ENCODE peak calls at places on chromosome 12, in six cellular contexts. J is fibroblast of lung, M is tibial nerve, X is dorsolateral prefrontal cortex, N is ascending aorta, I is Panc1. U is an unnamed sample.

GRCh38 chr12:75908961-75909699 is 122.4 kb downstream of the PHLDA1 start:
- DNase-seq in J (peak), M (peak), X (peak), N (no peak), I (no peak), U (peak)

GRCh38 chr12:45732250-45732649 is 2.7 kb downstream of the ARID2 start:
- DNase-seq in J (peak), M (no peak), X (no peak), N (no peak), I (no peak), U (no peak)

GRCh38 chr12:100845095-100845494 is 50.5 kb downstream of the ANO4 start:
- DNase-seq in J (no peak), M (no peak), X (no peak), N (no peak), I (no peak), U (no peak)

GRCh38 chr12:119446459-119446858 is 111.9 kb downstream of the CCDC60 start:
- DNase-seq in J (no peak), M (no peak), X (no peak), N (no peak), I (no peak), U (no peak)

GRCh38 chr12:100168562-100168961 is 25.9 kb upstream of the BLTP3B start:
- DNase-seq in J (no peak), M (no peak), X (no peak), N (no peak), I (no peak), U (no peak)

GRCh38 chr12:3311491-3312103 is 179.4 kb upstream of the PRMT8 start:
- DNase-seq in J (no peak), M (no peak), X (no peak), N (no peak), I (no peak), U (no peak)

GRCh38 chr12:87995581-87996178 is 33.5 kb downstream of the C12orf50 start:
- DNase-seq in J (peak), M (peak), X (peak), N (no peak), I (peak), U (peak)

GRCh38 chr12:46292754-46293402 is 24.0 kb upstream of the SLC38A1 start:
- DNase-seq in J (no peak), M (no peak), X (no peak), N (no peak), I (no peak), U (no peak)

GRCh38 chr12:29032431-29032830 is 116.6 kb upstream of the FAR2 start:
- DNase-seq in J (peak), M (no peak), X (no peak), N (no peak), I (no peak), U (no peak)

GRCh38 chr12:116040412-116040811 is 237.1 kb downstream of the MED13L start:
- DNase-seq in J (no peak), M (no peak), X (no peak), N (no peak), I (no peak), U (no peak)

GRCh38 chr12:75706786-75707605 is 195.6 kb upstream of the KRR1 start:
- DNase-seq in J (peak), M (no peak), X (no peak), N (no peak), I (no peak), U (no peak)

GRCh38 chr12:67747869-67748760 is 99.6 kb downstream of the DYRK2 start:
- DNase-seq in J (peak), M (no peak), X (no peak), N (no peak), I (no peak), U (no peak)

GRCh38 chr12:55681142-55682077 is 26.3 kb downstream of the ITGA7 start:
- DNase-seq in J (peak), M (no peak), X (peak), N (peak), I (no peak), U (peak)

GRCh38 chr12:67220065-67220464 is 49.1 kb upstream of the CAND1 start:
- DNase-seq in J (no peak), M (no peak), X (no peak), N (no peak), I (no peak), U (peak)

GRCh38 chr12:50859621-50860020 is 16.9 kb downstream of the TMPRSS12 start:
- DNase-seq in J (no peak), M (no peak), X (no peak), N (no peak), I (no peak), U (no peak)

GRCh38 chr12:78671295-78671694 is 193.3 kb upstream of the SYT1 start:
- DNase-seq in J (peak), M (no peak), X (no peak), N (no peak), I (no peak), U (no peak)

GRCh38 chr12:113473942-113474341 is 2.3 kb upstream of the LHX5 start:
- DNase-seq in J (no peak), M (no peak), X (no peak), N (no peak), I (no peak), U (no peak)

GRCh38 chr12:77442633-77443032 is 377.3 kb upstream of the E2F7 start:
- DNase-seq in J (peak), M (no peak), X (no peak), N (no peak), I (no peak), U (no peak)

GRCh38 chr12:5827591-5827990 is 117.5 kb downstream of the ANO2 start:
- DNase-seq in J (no peak), M (no peak), X (no peak), N (no peak), I (no peak), U (no peak)

GRCh38 chr12:77940566-77940965 is 109.9 kb downstream of the NAV3 start:
- DNase-seq in J (peak), M (no peak), X (no peak), N (no peak), I (no peak), U (no peak)

GRCh38 chr12:19199322-19199721 is 69.8 kb downstream of the PLEKHA5 start:
- DNase-seq in J (no peak), M (no peak), X (no peak), N (no peak), I (no peak), U (no peak)

GRCh38 chr12:92064420-92064819 is 81.2 kb downstream of the BTG1 start:
- DNase-seq in J (peak), M (no peak), X (no peak), N (no peak), I (no peak), U (no peak)

GRCh38 chr12:10361622-10362021 is 28.2 kb downstream of the KLRK1 start:
- DNase-seq in J (peak), M (no peak), X (no peak), N (no peak), I (no peak), U (no peak)
- H3K27ac ChIP-seq in J (no peak), M (no peak), X (peak), N (peak), I (peak), U (no peak)

GRCh38 chr12:62886796-62887195 is 48.2 kb downstream of the PPM1H start:
- DNase-seq in J (no peak), M (no peak), X (no peak), N (no peak), I (no peak), U (no peak)
- H3K27ac ChIP-seq in J (no peak), M (no peak), X (no peak), N (no peak), I (no peak), U (no peak)

GRCh38 chr12:124544311-124544970 is 23.0 kb downstream of the NCOR2 start:
- DNase-seq in J (no peak), M (no peak), X (no peak), N (no peak), I (no peak), U (no peak)
- H3K27ac ChIP-seq in J (no peak), M (no peak), X (peak), N (no peak), I (peak), U (no peak)

DNA sequence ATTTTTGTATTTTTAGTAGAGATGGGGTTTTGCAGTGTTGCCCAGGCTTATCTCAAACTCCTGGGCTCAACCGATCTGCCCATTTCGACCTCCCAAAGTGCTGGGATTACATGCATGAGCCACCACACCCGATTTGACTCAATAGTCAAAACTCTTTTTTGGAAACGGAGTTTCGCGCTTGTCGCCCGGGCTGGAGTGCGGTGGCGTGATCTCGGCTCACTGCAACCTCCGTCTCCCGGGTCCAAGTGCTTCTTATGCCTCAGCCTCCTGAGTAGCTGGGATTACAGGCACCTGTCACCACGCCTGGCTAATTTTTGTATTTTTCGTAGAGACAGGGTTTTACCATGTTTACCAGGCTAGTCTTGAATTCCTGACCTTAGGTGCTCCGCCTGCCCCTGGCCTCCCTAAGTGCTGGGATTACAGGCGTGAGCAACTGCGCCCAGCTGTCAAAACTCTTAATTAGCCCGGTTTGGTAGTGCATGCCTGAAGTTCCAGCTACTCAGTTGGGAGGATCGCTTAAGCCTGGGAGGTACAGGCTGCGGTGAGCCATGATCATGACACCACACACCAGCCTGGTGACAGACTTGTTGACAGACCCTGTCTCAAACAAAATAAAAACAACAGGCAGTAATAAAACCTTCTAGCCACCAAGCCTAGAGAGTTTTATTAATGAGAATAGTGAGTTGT is 12.4 kb downstream of the MED21 start:
- DNase-seq in J (no peak), M (no peak), X (no peak), N (no peak), I (no peak), U (no peak)
- H3K27ac ChIP-seq in J (no peak), M (no peak), X (no peak), N (no peak), I (no peak), U (no peak)

GRCh38 chr12:124919646-124920352 is 5.3 kb upstream of the UBC start:
- DNase-seq in J (peak), M (no peak), X (no peak), N (no peak), I (no peak), U (no peak)
- H3K27ac ChIP-seq in J (no peak), M (peak), X (peak), N (peak), I (peak), U (peak)

DNA sequence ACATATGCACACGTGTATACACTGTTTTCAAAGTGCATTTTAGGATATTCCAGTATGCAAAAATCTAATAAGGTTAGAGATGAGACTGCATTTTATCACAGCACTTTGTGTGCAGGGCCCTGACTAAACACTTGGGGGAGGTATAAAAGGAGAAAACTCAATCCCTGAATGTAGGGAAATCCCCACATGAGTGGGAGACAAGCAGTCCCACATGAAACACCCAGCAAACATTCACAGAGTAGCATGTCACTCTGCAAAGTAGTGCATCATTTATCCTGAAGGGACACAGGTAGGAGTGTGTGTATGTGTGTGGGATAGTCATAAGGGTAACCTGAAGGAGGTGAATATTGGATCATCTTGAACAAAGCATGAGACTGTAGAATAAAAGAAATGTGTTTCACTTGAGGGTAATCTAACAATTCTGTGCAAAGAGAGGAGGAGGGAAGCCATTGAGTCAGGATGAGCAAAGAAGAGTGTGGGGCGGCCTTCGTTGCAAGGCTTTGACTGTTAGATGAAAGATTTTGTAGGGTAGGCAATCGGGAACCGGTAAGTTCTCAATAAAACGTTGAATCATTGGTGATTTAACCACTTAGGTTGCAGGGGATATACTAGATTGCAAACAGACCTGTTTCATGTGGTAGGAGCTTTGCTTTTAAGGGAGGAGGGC is 2.9 kb downstream of the PRPF40B start:
- DNase-seq in J (no peak), M (no peak), X (no peak), N (no peak), I (no peak), U (no peak)
- H3K27ac ChIP-seq in J (no peak), M (no peak), X (peak), N (no peak), I (no peak), U (no peak)

GRCh38 chr12:53728206-53728605 is 954 bp upstream of the CALCOCO1 start:
- DNase-seq in J (no peak), M (no peak), X (no peak), N (no peak), I (no peak), U (no peak)
- H3K27ac ChIP-seq in J (no peak), M (peak), X (peak), N (peak), I (peak), U (peak)